ENCODE peak calls at places on chromosomes 3 and 15, in ten cellular contexts. S, R, I, V, U, K, G, Y, Z and C are unnamed samples. For H3K9me3, the result is how much of the 10 kb centered on the place peaks cover.

GRCh38 chr3:72354486-72354885 is 493.8 kb downstream of the SHQ1 start:
- DNase-seq in Z (no peak), V (no peak), R (no peak), S (no peak), G (no peak), K (no peak), Y (no peak), I (no peak), U (no peak), C (no peak)

GRCh38 chr3:105781871-105782270 is 86.9 kb downstream of the CBLB start:
- DNase-seq in Z (no peak), G (no peak), K (no peak), R (no peak), U (no peak), I (no peak), S (no peak), V (no peak), Y (no peak), C (no peak)

GRCh38 chr3:5014431-5014830 is 35.2 kb downstream of the BHLHE40 start:
- DNase-seq in K (no peak), Z (no peak), S (no peak), Y (no peak), G (no peak), I (peak), R (no peak), V (no peak), U (no peak), C (no peak)

GRCh38 chr15:62257991-62258390 is 92.9 kb upstream of the C2CD4B start:
- DNase-seq in U (no peak), S (no peak), K (no peak), V (no peak), I (no peak), G (no peak), R (no peak), Y (no peak), Z (no peak), C (no peak)

GRCh38 chr3:141452045-141452444 is 34.8 kb upstream of the RASA2 start:
- DNase-seq in U (peak), Z (no peak), S (no peak), I (peak), Y (no peak), R (no peak), K (no peak), V (no peak), G (no peak), C (no peak)

GRCh38 chr3:197599089-197599765 is 43.5 kb upstream of the BDH1 start:
- DNase-seq in S (peak), Z (peak), Y (peak), G (peak), I (peak), U (peak), K (peak), R (peak), V (peak), C (peak)

GRCh38 chr3:148319960-148320359 is 377.7 kb upstream of the AGTR1 start:
- DNase-seq in R (no peak), G (no peak), S (no peak), Z (no peak), I (no peak), U (no peak), V (no peak), Y (no peak), K (no peak), C (no peak)

GRCh38 chr15:94943863-94944262 is 712.5 kb downstream of the MCTP2 start:
- DNase-seq in I (no peak), Y (no peak), K (no peak), G (no peak), S (no peak), U (no peak), R (no peak), Z (no peak), V (no peak), C (no peak)

GRCh38 chr3:124818398-124819150 is 68.6 kb downstream of the ITGB5 start:
- DNase-seq in G (no peak), Z (no peak), I (peak), K (peak), U (peak), Y (no peak), V (no peak), R (no peak), S (no peak), C (no peak)

GRCh38 chr3:72161870-72162617 is 377.1 kb upstream of the PROK2 start:
- DNase-seq in S (no peak), V (no peak), I (peak), G (no peak), Z (no peak), Y (no peak), K (no peak), U (peak), R (peak), C (no peak)

GRCh38 chr15:90221251-90221900 is 12.4 kb downstream of the CIB1 start:
- DNase-seq in K (peak), R (peak), Z (peak), S (no peak), V (peak), I (peak), Y (peak), G (peak), U (peak), C (peak)

GRCh38 chr3:144774897-144775296 is 803.3 kb downstream of the DIPK2A start:
- DNase-seq in Z (no peak), Y (no peak), R (no peak), K (no peak), U (no peak), I (no peak), S (no peak), V (no peak), G (no peak), C (no peak)

GRCh38 chr3:122912772-122913538 is 114.6 kb downstream of the SEMA5B start:
- DNase-seq in Z (no peak), Y (no peak), U (no peak), K (no peak), G (peak), S (no peak), V (no peak), I (no peak), R (no peak), C (no peak)

GRCh38 chr3:107429330-107430181 is 52.3 kb downstream of the CCDC54 start:
- DNase-seq in Z (peak), Y (peak), V (peak), U (peak), S (peak), R (peak), I (peak), G (peak), K (peak), C (peak)

GRCh38 chr15:81945014-81945615 is 100.7 kb downstream of the MEX3B start:
- DNase-seq in V (no peak), K (no peak), G (no peak), Y (no peak), I (no peak), U (no peak), R (no peak), Z (no peak), S (no peak), C (no peak)

GRCh38 chr15:101348643-101349496 is 53.8 kb upstream of the SNRPA1 start:
- DNase-seq in Z (no peak), I (no peak), R (peak), G (no peak), K (no peak), V (peak), Y (no peak), U (no peak), S (no peak), C (no peak)

GRCh38 chr3:175526191-175526590 is 667.1 kb downstream of the NAALADL2 start:
- DNase-seq in K (no peak), R (no peak), U (no peak), I (peak), V (no peak), S (no peak), G (no peak), Y (no peak), Z (no peak), C (no peak)

GRCh38 chr3:126104742-126105605 is 21.1 kb upstream of the SLC41A3 start:
- DNase-seq in I (no peak), R (no peak), Y (peak), K (no peak), V (peak), G (no peak), U (no peak), S (no peak), Z (no peak), C (no peak)

GRCh38 chr3:59797533-59797932 is 747.7 kb upstream of the CFAP20DC start:
- DNase-seq in U (no peak), K (no peak), Y (no peak), V (no peak), Z (no peak), I (no peak), G (no peak), R (no peak), S (no peak), C (no peak)

GRCh38 chr15:66789029-66790025 is 87.3 kb downstream of the SMAD6 start:
- DNase-seq in I (peak), K (peak), R (peak), V (no peak), U (peak), Y (no peak), S (no peak), G (peak), Z (peak), C (no peak)

GRCh38 chr15:73602992-73603391 is 30.2 kb downstream of the NPTN start:
- DNase-seq in S (no peak), R (no peak), K (no peak), Z (no peak), G (no peak), I (no peak), V (no peak), U (no peak), Y (no peak), C (no peak)

GRCh38 chr3:82927309-82928253 is 1166.1 kb upstream of the GBE1 start:
- DNase-seq in I (peak), R (no peak), Z (no peak), K (no peak), G (no peak), S (no peak), Y (no peak), V (no peak), U (no peak), C (no peak)

GRCh38 chr15:72231847-72232461 is 964 bp upstream of the PKM start:
- DNase-seq in G (no peak), R (peak), Z (no peak), U (peak), S (no peak), V (no peak), K (no peak), Y (no peak), I (peak), C (no peak)

DNA sequence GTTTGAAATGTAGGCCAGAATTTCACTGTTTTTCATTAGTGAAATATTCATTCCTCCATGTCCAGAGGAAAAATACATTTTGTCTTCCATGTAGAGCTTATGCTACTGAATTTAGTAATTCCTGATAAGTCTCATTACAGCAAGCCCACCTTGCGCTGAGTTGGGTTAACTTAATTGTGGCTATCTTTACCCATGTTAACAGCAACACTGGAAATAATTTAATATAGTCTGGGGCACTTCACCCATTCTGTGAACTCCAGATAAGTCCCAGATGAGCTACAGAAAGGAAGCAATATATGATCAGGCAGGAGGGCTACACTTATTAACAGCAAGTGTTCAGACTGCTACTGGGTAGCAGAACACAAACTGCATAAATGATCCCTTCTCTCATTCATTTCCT is 270.1 kb upstream of the CNTN4 start:
- DNase-seq in U (no peak), Y (no peak), G (no peak), I (no peak), V (no peak), R (no peak), Z (no peak), S (no peak), K (no peak), C (no peak)
- H3K9me3 ChIP-seq in U (under half), Y (under half), G (under half), I (under half), V (under half), R (under half), Z (under half), S (under half), K (under half), C (under half)

DNA sequence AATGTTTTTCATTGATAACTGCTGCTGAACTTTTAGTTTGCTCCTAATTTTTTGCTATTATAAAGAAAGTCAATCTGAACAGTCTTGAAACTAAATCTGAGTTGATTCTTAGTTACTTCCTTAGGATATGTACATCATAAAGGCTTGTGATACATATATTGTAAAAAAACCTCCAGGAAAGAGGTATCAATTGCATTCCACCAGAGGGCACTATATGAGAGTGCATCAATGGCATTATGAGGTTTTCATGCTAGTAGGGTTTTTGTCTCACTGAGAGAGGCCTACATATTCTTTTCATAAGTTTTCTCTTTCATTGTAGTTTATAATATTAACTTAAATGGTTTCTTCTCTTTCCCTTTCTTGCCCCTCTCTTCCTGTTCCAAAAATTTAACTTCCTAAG is 46.9 kb downstream of the PIK3R4 start:
- DNase-seq in V (no peak), I (no peak), G (no peak), U (peak), R (no peak), Y (no peak), Z (no peak), S (peak), K (no peak), C (no peak)
- TF ChIP-seq CTCF in V (no peak), I (peak), G (peak), U (peak), R (peak), Y (no peak), Z (peak), S (peak), K (peak), C (peak)

GRCh38 chr3:10467204-10467603 is 38.2 kb downstream of the ATP2B2 start:
- DNase-seq in I (no peak), R (no peak), U (no peak), K (no peak), G (no peak), Z (no peak), V (no peak), Y (no peak), S (no peak), C (no peak)

GRCh38 chr3:10463191-10464067 is 42.0 kb downstream of the ATP2B2 start:
- DNase-seq in I (no peak), S (no peak), K (no peak), Z (no peak), Y (no peak), U (no peak), R (no peak), G (no peak), V (no peak), C (no peak)

GRCh38 chr3:10466186-10466585 is 39.2 kb downstream of the ATP2B2 start:
- DNase-seq in G (no peak), Y (no peak), U (no peak), V (no peak), Z (no peak), R (no peak), K (no peak), S (no peak), I (no peak), C (no peak)

GRCh38 chr3:10464068-10464434 is 41.3 kb downstream of the ATP2B2 start:
- DNase-seq in I (no peak), R (no peak), Y (no peak), U (no peak), G (no peak), Z (no peak), K (no peak), S (no peak), V (no peak), C (no peak)

GRCh38 chr3:10465161-10465560 is 40.2 kb downstream of the ATP2B2 start:
- DNase-seq in S (no peak), I (no peak), R (no peak), Z (no peak), U (no peak), G (no peak), Y (no peak), V (no peak), K (no peak), C (no peak)
- H3K9me3 ChIP-seq in S (under half), I (under half), R (under half), Z (under half), U (under half), G (under half), Y (under half), V (under half), K (under half), C (under half)

DNA sequence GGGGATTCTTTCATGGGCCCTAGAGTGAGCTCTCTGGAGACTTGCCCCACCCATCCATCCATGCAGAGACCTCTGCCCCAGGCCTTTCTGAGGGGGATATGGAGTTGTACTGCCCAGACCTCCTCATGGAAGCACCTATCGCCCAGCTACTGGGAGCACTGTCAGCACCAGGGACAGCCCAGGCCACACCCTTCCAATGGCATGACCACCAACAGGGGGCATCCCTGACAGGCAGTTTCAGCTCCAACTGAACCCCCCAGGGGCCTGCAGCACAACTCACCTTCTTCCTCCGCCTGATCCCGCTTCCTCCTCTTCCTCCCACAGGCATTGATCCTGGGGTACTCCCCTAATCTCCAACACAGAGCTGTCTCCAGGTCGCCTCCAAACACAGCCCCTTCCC is 21.8 kb downstream of the MRPS11 start:
- DNase-seq in R (no peak), I (no peak), V (no peak), U (no peak), Z (no peak), G (peak), S (no peak), K (no peak), Y (no peak), C (no peak)
- TF ChIP-seq CTCF in R (no peak), I (no peak), V (no peak), U (no peak), Z (no peak), G (peak), S (no peak), K (no peak), Y (no peak), C (no peak)

DNA sequence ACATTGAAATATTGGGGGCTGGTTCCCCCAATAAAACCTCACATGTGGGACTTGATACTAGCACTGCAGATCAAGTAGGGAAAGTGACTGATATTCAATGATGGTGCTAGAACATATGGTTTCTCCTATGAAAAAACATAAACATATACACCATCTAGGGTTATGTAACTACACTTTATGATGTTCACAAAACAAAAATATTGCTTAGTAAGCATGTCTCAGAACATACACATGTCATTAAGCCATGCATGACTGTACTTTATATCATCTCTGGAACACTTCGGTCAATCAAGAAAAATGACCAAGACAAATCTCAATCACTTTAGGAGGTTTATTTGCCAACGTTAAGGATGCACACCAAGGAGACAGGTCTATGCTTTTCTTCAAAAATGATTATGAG is 57.4 kb downstream of the ZNF717 start:
- DNase-seq in Z (no peak), V (no peak), U (no peak), K (no peak), Y (no peak), G (no peak), R (no peak), I (no peak), S (no peak), C (no peak)
- H3K9me3 ChIP-seq in Z (half or more), V (half or more), U (under half), K (half or more), Y (under half), G (half or more), R (under half), I (under half), S (under half), C (under half)

GRCh38 chr3:13385373-13385965 is 34.7 kb downstream of the NUP210 start:
- DNase-seq in U (no peak), Y (no peak), V (no peak), G (no peak), K (no peak), R (no peak), Z (no peak), S (no peak), I (peak), C (no peak)
- TF ChIP-seq CTCF in U (no peak), Y (no peak), V (no peak), G (no peak), K (no peak), R (no peak), Z (no peak), S (no peak), I (no peak), C (no peak)

GRCh38 chr3:52733256-52733891 is 27.5 kb downstream of the SPCS1 start:
- DNase-seq in G (no peak), I (no peak), U (no peak), R (no peak), S (no peak), Y (no peak), Z (no peak), K (no peak), V (no peak), C (no peak)
- H3K9me3 ChIP-seq in G (under half), I (under half), U (under half), R (under half), S (under half), Y (under half), Z (under half), K (under half), V (under half), C (under half)

DNA sequence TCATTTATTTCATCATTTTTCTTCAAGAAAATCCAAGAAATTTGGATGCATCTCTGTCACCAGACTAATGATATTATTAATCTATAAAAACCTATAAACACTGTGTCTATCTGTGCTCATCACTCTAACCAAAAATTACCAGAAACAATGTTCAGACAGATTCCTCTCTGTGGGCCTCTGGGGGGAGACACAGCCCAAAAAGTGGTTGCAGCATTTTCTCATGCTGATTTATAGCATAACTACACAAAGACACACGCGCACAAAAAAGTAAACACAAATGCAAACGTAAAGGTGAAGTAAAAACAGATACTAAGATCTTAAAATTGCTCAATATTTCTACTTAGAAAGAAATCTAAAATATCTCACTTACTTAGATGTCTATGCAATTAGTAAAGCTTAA is 976.0 kb downstream of the GBE1 start:
- DNase-seq in R (no peak), G (no peak), V (no peak), Z (no peak), I (no peak), Y (no peak), U (no peak), K (no peak), S (no peak), C (no peak)
- TF ChIP-seq CTCF in R (no peak), G (peak), V (no peak), Z (no peak), I (peak), Y (no peak), U (no peak), K (no peak), S (no peak), C (no peak)